ENCODE peak calls at places on chromosomes 3 and 15, in four cellular contexts. One of them, this sample, is unnamed.

GRCh38 chr3:42670670-42671069 is 14.7 kb upstream of the KLHL40 start:
- DNase-seq in CD8-positive, alpha-beta memory T cell: no peak
- DNase-seq in fibroblast of mammary gland: no peak
- DNase-seq in iPS DF 6.9: no peak
- DNase-seq in this sample: no peak

GRCh38 chr15:48170981-48171380 is 7.1 kb downstream of the MYEF2 start:
- DNase-seq in iPS DF 6.9: no peak
- DNase-seq in fibroblast of mammary gland: no peak
- DNase-seq in CD8-positive, alpha-beta memory T cell: no peak
- DNase-seq in this sample: no peak

GRCh38 chr3:50242778-50243551 is 7.0 kb downstream of the GNAI2 start:
- DNase-seq in CD8-positive, alpha-beta memory T cell: peak; percentile 31
- DNase-seq in iPS DF 6.9: no peak
- DNase-seq in fibroblast of mammary gland: peak; percentile 58
- DNase-seq in this sample: no peak

GRCh38 chr15:78222745-78223395 is 11.5 kb downstream of the ACSBG1 start:
- DNase-seq in fibroblast of mammary gland: no peak
- DNase-seq in iPS DF 6.9: no peak
- DNase-seq in CD8-positive, alpha-beta memory T cell: no peak
- DNase-seq in this sample: no peak

GRCh38 chr15:77784361-77785292 is 151.9 kb upstream of the LINGO1 start:
- DNase-seq in CD8-positive, alpha-beta memory T cell: no peak
- DNase-seq in fibroblast of mammary gland: peak; percentile 34
- DNase-seq in iPS DF 6.9: peak; percentile 27
- DNase-seq in this sample: peak; percentile 10

GRCh38 chr15:88878720-88879184 is 16.6 kb downstream of the HAPLN3 start:
- DNase-seq in iPS DF 6.9: no peak
- DNase-seq in CD8-positive, alpha-beta memory T cell: no peak
- DNase-seq in fibroblast of mammary gland: peak; percentile 44
- DNase-seq in this sample: no peak

GRCh38 chr3:153293222-153293621 is 131.2 kb downstream of the RAP2B start:
- DNase-seq in CD8-positive, alpha-beta memory T cell: no peak
- DNase-seq in iPS DF 6.9: no peak
- DNase-seq in fibroblast of mammary gland: peak; percentile 87
- DNase-seq in this sample: no peak

GRCh38 chr15:90872481-90873184 is 4.2 kb downstream of the FURIN start:
- DNase-seq in iPS DF 6.9: no peak
- DNase-seq in CD8-positive, alpha-beta memory T cell: no peak
- DNase-seq in fibroblast of mammary gland: peak; percentile 84
- DNase-seq in this sample: no peak

GRCh38 chr3:192869131-192870027 is 48.3 kb downstream of the MB21D2 start:
- DNase-seq in CD8-positive, alpha-beta memory T cell: no peak
- DNase-seq in fibroblast of mammary gland: peak; percentile 75
- DNase-seq in iPS DF 6.9: no peak
- DNase-seq in this sample: no peak

GRCh38 chr3:35944915-35945710 is 305.8 kb downstream of the ARPP21 start:
- DNase-seq in CD8-positive, alpha-beta memory T cell: no peak
- DNase-seq in iPS DF 6.9: no peak
- DNase-seq in fibroblast of mammary gland: peak; percentile 44
- DNase-seq in this sample: no peak

GRCh38 chr15:39946862-39947261 is 12.9 kb downstream of the EIF2AK4 start:
- DNase-seq in CD8-positive, alpha-beta memory T cell: no peak
- DNase-seq in iPS DF 6.9: no peak
- DNase-seq in fibroblast of mammary gland: peak; percentile 72
- DNase-seq in this sample: no peak

GRCh38 chr3:66933233-66933632 is 64.9 kb upstream of the KBTBD8 start:
- DNase-seq in CD8-positive, alpha-beta memory T cell: no peak
- DNase-seq in iPS DF 6.9: no peak
- DNase-seq in fibroblast of mammary gland: no peak
- DNase-seq in this sample: no peak

GRCh38 chr3:81632659-81633058 is 128.8 kb downstream of the GBE1 start:
- DNase-seq in iPS DF 6.9: no peak
- DNase-seq in CD8-positive, alpha-beta memory T cell: no peak
- DNase-seq in fibroblast of mammary gland: no peak
- DNase-seq in this sample: no peak

GRCh38 chr15:89647191-89647851 is 7.9 kb downstream of the KIF7 start:
- DNase-seq in CD8-positive, alpha-beta memory T cell: peak; percentile 52
- DNase-seq in iPS DF 6.9: peak; percentile 48
- DNase-seq in fibroblast of mammary gland: peak; percentile 56
- DNase-seq in this sample: peak; percentile 25

GRCh38 chr15:89034305-89034704 is 54.0 kb upstream of the ABHD2 start:
- DNase-seq in fibroblast of mammary gland: peak; percentile 78
- DNase-seq in iPS DF 6.9: no peak
- DNase-seq in CD8-positive, alpha-beta memory T cell: no peak
- DNase-seq in this sample: peak; percentile 32

GRCh38 chr3:150762662-150763121 is 277 bp downstream of the SIAH2 start:
- DNase-seq in iPS DF 6.9: no peak
- DNase-seq in fibroblast of mammary gland: no peak
- DNase-seq in CD8-positive, alpha-beta memory T cell: no peak
- DNase-seq in this sample: no peak

GRCh38 chr15:38193496-38193895 is 59.1 kb upstream of the SPRED1 start:
- DNase-seq in fibroblast of mammary gland: peak; percentile 37
- DNase-seq in iPS DF 6.9: no peak
- DNase-seq in CD8-positive, alpha-beta memory T cell: no peak
- DNase-seq in this sample: no peak

GRCh38 chr15:66833372-66833771 is 131.3 kb downstream of the SMAD6 start:
- DNase-seq in CD8-positive, alpha-beta memory T cell: no peak
- DNase-seq in fibroblast of mammary gland: no peak
- DNase-seq in iPS DF 6.9: no peak
- DNase-seq in this sample: no peak

GRCh38 chr15:56794150-56794922 is 61.0 kb upstream of the ZNF280D start:
- DNase-seq in iPS DF 6.9: no peak
- DNase-seq in CD8-positive, alpha-beta memory T cell: no peak
- DNase-seq in fibroblast of mammary gland: peak; percentile 42
- DNase-seq in this sample: no peak

GRCh38 chr15:74402337-74402839 is 31.4 kb downstream of the SEMA7A start:
- DNase-seq in fibroblast of mammary gland: no peak
- DNase-seq in iPS DF 6.9: no peak
- DNase-seq in CD8-positive, alpha-beta memory T cell: no peak
- DNase-seq in this sample: no peak

GRCh38 chr3:46145147-46145546 is 63.0 kb downstream of the CCR1 start:
- DNase-seq in fibroblast of mammary gland: no peak
- DNase-seq in iPS DF 6.9: no peak
- DNase-seq in CD8-positive, alpha-beta memory T cell: no peak
- DNase-seq in this sample: no peak

GRCh38 chr15:58981808-58982475 is 5.5 kb upstream of the RNF111 start:
- DNase-seq in CD8-positive, alpha-beta memory T cell: no peak
- DNase-seq in iPS DF 6.9: no peak
- DNase-seq in fibroblast of mammary gland: no peak
- DNase-seq in this sample: peak; percentile 46

GRCh38 chr15:62649793-62650420 is 392.6 kb upstream of the TPM1 start:
- DNase-seq in CD8-positive, alpha-beta memory T cell: no peak
- DNase-seq in iPS DF 6.9: no peak
- DNase-seq in fibroblast of mammary gland: peak; percentile 67
- DNase-seq in this sample: no peak

GRCh38 chr15:97077930-97078329 is 747.4 kb downstream of the NR2F2 start:
- DNase-seq in fibroblast of mammary gland: no peak
- DNase-seq in iPS DF 6.9: no peak
- DNase-seq in CD8-positive, alpha-beta memory T cell: no peak
- DNase-seq in this sample: no peak

GRCh38 chr3:100546020-100546744 is 53.8 kb downstream of the TMEM45A start:
- DNase-seq in iPS DF 6.9: no peak
- DNase-seq in CD8-positive, alpha-beta memory T cell: no peak
- DNase-seq in fibroblast of mammary gland: no peak
- DNase-seq in this sample: no peak

GRCh38 chr3:97712919-97713318 is 51.6 kb upstream of the ARL6 start:
- DNase-seq in CD8-positive, alpha-beta memory T cell: no peak
- DNase-seq in fibroblast of mammary gland: no peak
- DNase-seq in iPS DF 6.9: no peak
- DNase-seq in this sample: no peak

GRCh38 chr3:171260430-171260829 is 199.8 kb downstream of the TNIK start:
- DNase-seq in fibroblast of mammary gland: no peak
- DNase-seq in iPS DF 6.9: no peak
- DNase-seq in CD8-positive, alpha-beta memory T cell: no peak
- DNase-seq in this sample: no peak

GRCh38 chr15:40407343-40407990 is 1.9 kb downstream of the IVD start:
- DNase-seq in CD8-positive, alpha-beta memory T cell: no peak
- DNase-seq in fibroblast of mammary gland: no peak
- DNase-seq in iPS DF 6.9: no peak
- DNase-seq in this sample: no peak

GRCh38 chr15:83653639-83654378 is at the start of gene ADAMTSL3:
- DNase-seq in fibroblast of mammary gland: peak; percentile 28
- DNase-seq in CD8-positive, alpha-beta memory T cell: no peak
- DNase-seq in iPS DF 6.9: peak; percentile 20
- DNase-seq in this sample: no peak

GRCh38 chr15:95845862-95846515 is 484.5 kb upstream of the NR2F2 start:
- DNase-seq in iPS DF 6.9: no peak
- DNase-seq in fibroblast of mammary gland: peak; percentile 24
- DNase-seq in CD8-positive, alpha-beta memory T cell: no peak
- DNase-seq in this sample: no peak

GRCh38 chr3:46208167-46208704 is at the start of gene CCR1:
- DNase-seq in iPS DF 6.9: peak; percentile 35
- DNase-seq in fibroblast of mammary gland: peak; percentile 65
- DNase-seq in CD8-positive, alpha-beta memory T cell: no peak
- DNase-seq in this sample: peak; percentile 47

GRCh38 chr3:119160815-119161214 is 12.6 kb upstream of the UPK1B start:
- DNase-seq in fibroblast of mammary gland: no peak
- DNase-seq in CD8-positive, alpha-beta memory T cell: no peak
- DNase-seq in iPS DF 6.9: no peak
- DNase-seq in this sample: no peak

GRCh38 chr15:88839961-88840360 is 36.7 kb downstream of the ACAN start:
- DNase-seq in CD8-positive, alpha-beta memory T cell: no peak
- DNase-seq in fibroblast of mammary gland: no peak
- DNase-seq in iPS DF 6.9: no peak
- DNase-seq in this sample: no peak

GRCh38 chr15:82649226-82649999 is 2.2 kb upstream of the CPEB1 start:
- DNase-seq in iPS DF 6.9: no peak
- DNase-seq in fibroblast of mammary gland: no peak
- DNase-seq in CD8-positive, alpha-beta memory T cell: no peak
- DNase-seq in this sample: no peak

DNA sequence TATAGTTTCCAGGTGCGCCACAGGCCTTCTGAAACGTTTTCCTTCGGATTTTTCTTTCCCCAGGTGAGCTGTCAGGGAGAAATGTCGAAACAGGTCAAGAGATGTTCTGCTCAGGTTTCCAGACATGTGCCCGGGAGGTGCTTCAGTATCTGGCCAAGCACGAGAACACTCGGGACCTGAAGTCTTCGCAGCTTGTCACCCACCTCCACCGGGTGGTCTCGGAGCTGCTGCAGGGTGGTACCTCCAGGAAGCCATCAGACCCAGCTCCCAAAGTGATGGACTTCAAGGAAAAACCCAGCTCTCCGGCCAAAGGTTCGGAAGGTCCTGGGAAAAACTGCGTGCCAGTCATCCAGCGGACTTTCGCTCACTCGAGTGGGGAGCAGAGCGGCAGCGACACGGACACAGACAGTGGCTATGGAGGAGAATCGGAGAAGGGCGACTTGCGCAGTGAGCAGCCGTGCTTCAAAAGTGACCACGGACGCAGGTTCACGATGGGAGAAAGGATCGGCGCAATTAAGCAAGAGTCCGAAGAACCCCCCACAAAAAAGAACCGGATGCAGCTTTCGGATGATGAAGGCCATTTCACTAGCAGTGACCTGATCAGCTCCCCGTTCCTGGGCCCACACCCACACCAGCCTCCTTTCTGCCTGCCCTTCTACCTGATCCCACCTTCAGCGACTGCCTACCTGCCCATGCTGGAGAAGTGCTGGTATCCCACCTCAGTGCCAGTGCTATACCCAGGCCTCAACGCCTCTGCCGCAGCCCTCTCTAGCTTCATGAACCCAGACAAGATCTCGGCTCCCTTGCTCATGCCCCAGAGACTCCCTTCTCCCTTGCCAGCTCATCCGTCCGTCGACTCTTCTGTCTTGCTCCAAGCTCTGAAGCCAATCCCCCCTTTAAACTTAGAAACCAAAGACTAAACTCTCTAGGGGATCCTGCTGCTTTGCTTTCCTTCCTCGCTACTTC is 3.8 kb downstream of the BHLHE40 start:
- DNase-seq in CD8-positive, alpha-beta memory T cell: no peak
- DNase-seq in fibroblast of mammary gland: peak; percentile 68
- DNase-seq in iPS DF 6.9: no peak
- DNase-seq in this sample: no peak
- H3K4me3 ChIP-seq in CD8-positive, alpha-beta memory T cell: peak overlapping the region; percentile 47
- H3K4me3 ChIP-seq in fibroblast of mammary gland: peak overlapping the region; percentile 38
- H3K4me3 ChIP-seq in iPS DF 6.9: no peak overlapping the region
- H3K4me3 ChIP-seq in this sample: no peak overlapping the region

GRCh38 chr15:60574801-60575631 is 96.1 kb upstream of the ICE2 start:
- DNase-seq in fibroblast of mammary gland: no peak
- DNase-seq in CD8-positive, alpha-beta memory T cell: no peak
- DNase-seq in iPS DF 6.9: no peak
- DNase-seq in this sample: no peak
- H3K4me3 ChIP-seq in fibroblast of mammary gland: no peak overlapping the region
- H3K4me3 ChIP-seq in CD8-positive, alpha-beta memory T cell: peak overlapping the region; percentile 18
- H3K4me3 ChIP-seq in iPS DF 6.9: no peak overlapping the region
- H3K4me3 ChIP-seq in this sample: no peak overlapping the region

DNA sequence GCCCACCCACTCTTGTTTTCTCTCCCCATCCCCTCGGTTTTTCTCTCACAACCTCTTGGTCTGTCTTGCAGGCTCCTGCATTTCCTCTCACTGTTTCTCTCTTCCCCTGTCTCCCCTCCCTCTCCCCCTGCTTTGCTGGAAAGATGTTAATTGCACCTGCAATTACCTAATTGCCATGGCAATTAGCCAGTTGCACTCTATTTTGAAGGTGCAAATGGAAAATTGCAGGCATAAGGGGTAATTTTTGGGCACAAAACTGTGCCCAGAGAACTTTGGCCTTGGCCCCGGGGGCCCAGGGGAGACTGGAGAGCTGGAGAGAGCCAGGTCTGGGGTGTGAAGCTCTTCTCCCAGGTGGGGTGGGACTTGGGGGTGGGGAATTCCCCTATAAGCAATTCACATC is 164.5 kb upstream of the TLE3 start:
- DNase-seq in fibroblast of mammary gland: no peak
- DNase-seq in iPS DF 6.9: no peak
- DNase-seq in CD8-positive, alpha-beta memory T cell: no peak
- DNase-seq in this sample: no peak
- H3K4me3 ChIP-seq in fibroblast of mammary gland: no peak overlapping the region
- H3K4me3 ChIP-seq in iPS DF 6.9: no peak overlapping the region
- H3K4me3 ChIP-seq in CD8-positive, alpha-beta memory T cell: no peak overlapping the region
- H3K4me3 ChIP-seq in this sample: no peak overlapping the region

DNA sequence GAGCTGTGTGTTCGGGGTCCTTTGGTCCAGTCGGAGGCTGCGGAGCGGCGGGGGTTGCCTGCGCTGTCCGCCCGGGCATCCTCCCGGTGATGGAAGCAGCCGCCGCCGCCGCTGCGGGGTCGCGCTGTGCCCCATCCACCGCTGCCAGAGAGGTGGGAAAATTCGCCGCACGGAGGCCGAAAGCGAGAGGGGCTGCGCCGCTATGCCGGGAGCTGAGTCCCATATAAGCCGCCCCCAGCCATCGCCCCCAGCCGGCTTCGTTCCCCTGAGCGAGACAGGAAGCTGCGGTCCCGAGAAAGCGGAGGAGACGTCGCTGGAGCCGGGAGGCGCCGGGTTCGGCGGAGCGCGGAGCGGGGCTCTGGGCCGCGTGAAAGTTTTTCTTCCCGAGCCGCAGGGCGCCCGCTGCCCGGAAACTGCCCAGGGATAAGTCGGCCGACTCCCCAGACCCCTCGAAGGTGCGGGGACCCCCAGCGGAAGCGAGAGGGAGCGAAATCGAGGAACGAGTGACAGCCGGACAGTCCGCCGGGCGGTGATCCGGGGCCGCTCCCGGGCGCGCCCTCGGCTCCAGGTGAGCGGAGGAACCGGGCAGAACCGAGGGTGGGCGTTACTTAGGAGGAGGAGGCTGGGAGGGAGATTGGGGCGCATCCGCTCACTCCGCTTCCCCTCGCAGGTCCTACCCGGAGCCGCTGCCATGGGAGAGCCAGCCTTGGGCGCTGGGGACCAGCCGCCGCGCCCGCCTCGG is 574 bp downstream of the CHST2 start:
- DNase-seq in CD8-positive, alpha-beta memory T cell: peak; percentile 3
- DNase-seq in fibroblast of mammary gland: no peak
- DNase-seq in iPS DF 6.9: no peak
- DNase-seq in this sample: no peak
- H3K4me3 ChIP-seq in CD8-positive, alpha-beta memory T cell: peak overlapping the region; percentile 65
- H3K4me3 ChIP-seq in fibroblast of mammary gland: peak overlapping the region; percentile 85
- H3K4me3 ChIP-seq in iPS DF 6.9: peak overlapping the region; percentile 98
- H3K4me3 ChIP-seq in this sample: peak overlapping the region; percentile 76

This sample was measured in Jurkat, Clone E6-1.